ENCODE peak calls at places on chromosomes 13 and 19, in eight cellular contexts. R, L, C, F, A, N, H and K are unnamed samples.

GRCh38 chr19:13864223-13864512 is 12.8 kb upstream of the NANOS3 start:
- DNase-seq in N (no peak), L (peak), R (no peak), C (no peak), H (no peak), A (no peak), F (no peak), K (no peak)

GRCh38 chr19:55212447-55212846 is 3.1 kb upstream of the PTPRH start:
- DNase-seq in A (peak), L (peak), N (no peak), H (peak), F (peak), R (no peak), C (peak), K (peak)

GRCh38 chr19:8245869-8246835 is 37.0 kb downstream of the CERS4 start:
- DNase-seq in F (no peak), C (no peak), R (no peak), H (no peak), L (no peak), N (no peak), A (no peak), K (no peak)

GRCh38 chr19:6318772-6319171 is 14.6 kb downstream of the ACER1 start:
- DNase-seq in R (no peak), L (no peak), C (no peak), A (no peak), H (no peak), N (peak), F (no peak), K (no peak)

GRCh38 chr13:104841110-104841509 is 1694.4 kb downstream of the EFNB2 start:
- DNase-seq in H (no peak), L (no peak), A (no peak), R (no peak), C (no peak), N (no peak), F (no peak), K (no peak)

GRCh38 chr19:5635427-5635826 is 12.5 kb downstream of the SAFB start:
- DNase-seq in C (no peak), R (no peak), N (no peak), L (no peak), A (no peak), F (no peak), H (no peak), K (no peak)

GRCh38 chr19:17855333-17856152 is 4.2 kb upstream of the RPL18A start:
- DNase-seq in A (peak), N (peak), R (peak), F (peak), H (peak), L (peak), C (peak), K (peak)

GRCh38 chr13:47184311-47184710 is 287.5 kb upstream of the HTR2A start:
- DNase-seq in H (no peak), A (no peak), F (no peak), R (no peak), L (no peak), N (peak), C (no peak), K (no peak)